ENCODE peak calls at places on chromosomes 7 and 10, in nine cellular contexts. One of them, this sample, is unnamed.

GRCh38 chr10:72066318-72067284 is 21.8 kb downstream of the SPOCK2 start:
- DNase-seq in gastrocnemius medialis: no peak
- DNase-seq in stimulated activated naive CD8-positive, alpha-beta T cell treated with anti-CD3 and anti-CD28 coated beads, Interleukin-15, Interleukin-2, amounts not matched to agents 100 U/mL and 50 U/mL, for 24 hours: no peak
- DNase-seq in adipocyte: no peak
- DNase-seq in NCI-H460: no peak
- DNase-seq in activated effector memory CD4-positive, alpha-beta T cell treated with anti-CD3 and anti-CD28 coated beads, Interleukin-2, amount 50 U/mL, for 16 hours: no peak
- DNase-seq in iris pigment epithelial cell: no peak
- DNase-seq in thoracic aorta: no peak
- DNase-seq in dermis microvascular lymphatic vessel endothelial cell: no peak
- DNase-seq in this sample: no peak

GRCh38 chr7:128841961-128842673 is 11.9 kb downstream of the FLNC start:
- DNase-seq in iris pigment epithelial cell: peak
- DNase-seq in thoracic aorta: no peak
- DNase-seq in stimulated activated naive CD8-positive, alpha-beta T cell treated with anti-CD3 and anti-CD28 coated beads, Interleukin-15, Interleukin-2, amounts not matched to agents 100 U/mL and 50 U/mL, for 24 hours: peak
- DNase-seq in NCI-H460: peak
- DNase-seq in dermis microvascular lymphatic vessel endothelial cell: no peak
- DNase-seq in activated effector memory CD4-positive, alpha-beta T cell treated with anti-CD3 and anti-CD28 coated beads, Interleukin-2, amount 50 U/mL, for 16 hours: peak
- DNase-seq in adipocyte: peak
- DNase-seq in gastrocnemius medialis: no peak
- DNase-seq in this sample: peak

GRCh38 chr10:80406249-80406648 is 2.1 kb upstream of the PRXL2A start:
- DNase-seq in dermis microvascular lymphatic vessel endothelial cell: no peak
- DNase-seq in NCI-H460: no peak
- DNase-seq in thoracic aorta: no peak
- DNase-seq in iris pigment epithelial cell: no peak
- DNase-seq in adipocyte: no peak
- DNase-seq in gastrocnemius medialis: no peak
- DNase-seq in stimulated activated naive CD8-positive, alpha-beta T cell treated with anti-CD3 and anti-CD28 coated beads, Interleukin-15, Interleukin-2, amounts not matched to agents 100 U/mL and 50 U/mL, for 24 hours: no peak
- DNase-seq in activated effector memory CD4-positive, alpha-beta T cell treated with anti-CD3 and anti-CD28 coated beads, Interleukin-2, amount 50 U/mL, for 16 hours: no peak
- DNase-seq in this sample: no peak

GRCh38 chr10:14146005-14146404 is 184.7 kb downstream of the FRMD4A start:
- DNase-seq in gastrocnemius medialis: no peak
- DNase-seq in iris pigment epithelial cell: peak
- DNase-seq in adipocyte: peak
- DNase-seq in stimulated activated naive CD8-positive, alpha-beta T cell treated with anti-CD3 and anti-CD28 coated beads, Interleukin-15, Interleukin-2, amounts not matched to agents 100 U/mL and 50 U/mL, for 24 hours: no peak
- DNase-seq in activated effector memory CD4-positive, alpha-beta T cell treated with anti-CD3 and anti-CD28 coated beads, Interleukin-2, amount 50 U/mL, for 16 hours: no peak
- DNase-seq in dermis microvascular lymphatic vessel endothelial cell: no peak
- DNase-seq in NCI-H460: no peak
- DNase-seq in thoracic aorta: no peak
- DNase-seq in this sample: no peak

GRCh38 chr7:47938574-47939165 is 9.6 kb downstream of the PKD1L1 start:
- DNase-seq in dermis microvascular lymphatic vessel endothelial cell: no peak
- DNase-seq in iris pigment epithelial cell: no peak
- DNase-seq in adipocyte: no peak
- DNase-seq in activated effector memory CD4-positive, alpha-beta T cell treated with anti-CD3 and anti-CD28 coated beads, Interleukin-2, amount 50 U/mL, for 16 hours: no peak
- DNase-seq in thoracic aorta: no peak
- DNase-seq in stimulated activated naive CD8-positive, alpha-beta T cell treated with anti-CD3 and anti-CD28 coated beads, Interleukin-15, Interleukin-2, amounts not matched to agents 100 U/mL and 50 U/mL, for 24 hours: no peak
- DNase-seq in NCI-H460: no peak
- DNase-seq in gastrocnemius medialis: no peak
- DNase-seq in this sample: peak

GRCh38 chr7:2719007-2719406 is 31.0 kb downstream of the AMZ1 start:
- DNase-seq in iris pigment epithelial cell: no peak
- DNase-seq in NCI-H460: peak
- DNase-seq in stimulated activated naive CD8-positive, alpha-beta T cell treated with anti-CD3 and anti-CD28 coated beads, Interleukin-15, Interleukin-2, amounts not matched to agents 100 U/mL and 50 U/mL, for 24 hours: peak
- DNase-seq in gastrocnemius medialis: no peak
- DNase-seq in adipocyte: peak
- DNase-seq in dermis microvascular lymphatic vessel endothelial cell: no peak
- DNase-seq in thoracic aorta: no peak
- DNase-seq in activated effector memory CD4-positive, alpha-beta T cell treated with anti-CD3 and anti-CD28 coated beads, Interleukin-2, amount 50 U/mL, for 16 hours: peak
- DNase-seq in this sample: peak

GRCh38 chr10:106615081-106615480 is 549.4 kb downstream of the SORCS1 start:
- DNase-seq in thoracic aorta: no peak
- DNase-seq in dermis microvascular lymphatic vessel endothelial cell: no peak
- DNase-seq in stimulated activated naive CD8-positive, alpha-beta T cell treated with anti-CD3 and anti-CD28 coated beads, Interleukin-15, Interleukin-2, amounts not matched to agents 100 U/mL and 50 U/mL, for 24 hours: no peak
- DNase-seq in iris pigment epithelial cell: peak
- DNase-seq in gastrocnemius medialis: no peak
- DNase-seq in NCI-H460: no peak
- DNase-seq in activated effector memory CD4-positive, alpha-beta T cell treated with anti-CD3 and anti-CD28 coated beads, Interleukin-2, amount 50 U/mL, for 16 hours: no peak
- DNase-seq in adipocyte: peak
- DNase-seq in this sample: no peak

GRCh38 chr10:122323188-122323587 is 51.3 kb upstream of the PLEKHA1 start:
- DNase-seq in dermis microvascular lymphatic vessel endothelial cell: no peak
- DNase-seq in iris pigment epithelial cell: no peak
- DNase-seq in NCI-H460: no peak
- DNase-seq in adipocyte: no peak
- DNase-seq in gastrocnemius medialis: no peak
- DNase-seq in activated effector memory CD4-positive, alpha-beta T cell treated with anti-CD3 and anti-CD28 coated beads, Interleukin-2, amount 50 U/mL, for 16 hours: no peak
- DNase-seq in stimulated activated naive CD8-positive, alpha-beta T cell treated with anti-CD3 and anti-CD28 coated beads, Interleukin-15, Interleukin-2, amounts not matched to agents 100 U/mL and 50 U/mL, for 24 hours: no peak
- DNase-seq in thoracic aorta: no peak
- DNase-seq in this sample: no peak

GRCh38 chr7:75596727-75597614 is 104.9 kb downstream of the SPDYE5 start:
- DNase-seq in activated effector memory CD4-positive, alpha-beta T cell treated with anti-CD3 and anti-CD28 coated beads, Interleukin-2, amount 50 U/mL, for 16 hours: peak
- DNase-seq in stimulated activated naive CD8-positive, alpha-beta T cell treated with anti-CD3 and anti-CD28 coated beads, Interleukin-15, Interleukin-2, amounts not matched to agents 100 U/mL and 50 U/mL, for 24 hours: peak
- DNase-seq in dermis microvascular lymphatic vessel endothelial cell: no peak
- DNase-seq in thoracic aorta: no peak
- DNase-seq in NCI-H460: no peak
- DNase-seq in adipocyte: no peak
- DNase-seq in gastrocnemius medialis: no peak
- DNase-seq in iris pigment epithelial cell: peak
- DNase-seq in this sample: peak

GRCh38 chr7:20651960-20652544 is 36.6 kb downstream of the ABCB5 start:
- DNase-seq in stimulated activated naive CD8-positive, alpha-beta T cell treated with anti-CD3 and anti-CD28 coated beads, Interleukin-15, Interleukin-2, amounts not matched to agents 100 U/mL and 50 U/mL, for 24 hours: no peak
- DNase-seq in iris pigment epithelial cell: peak
- DNase-seq in activated effector memory CD4-positive, alpha-beta T cell treated with anti-CD3 and anti-CD28 coated beads, Interleukin-2, amount 50 U/mL, for 16 hours: no peak
- DNase-seq in gastrocnemius medialis: no peak
- DNase-seq in thoracic aorta: no peak
- DNase-seq in NCI-H460: peak
- DNase-seq in adipocyte: peak
- DNase-seq in dermis microvascular lymphatic vessel endothelial cell: peak
- DNase-seq in this sample: peak

GRCh38 chr7:137590071-137590470 is 246.5 kb upstream of the PTN start:
- DNase-seq in gastrocnemius medialis: no peak
- DNase-seq in thoracic aorta: no peak
- DNase-seq in stimulated activated naive CD8-positive, alpha-beta T cell treated with anti-CD3 and anti-CD28 coated beads, Interleukin-15, Interleukin-2, amounts not matched to agents 100 U/mL and 50 U/mL, for 24 hours: no peak
- DNase-seq in NCI-H460: no peak
- DNase-seq in adipocyte: no peak
- DNase-seq in dermis microvascular lymphatic vessel endothelial cell: no peak
- DNase-seq in activated effector memory CD4-positive, alpha-beta T cell treated with anti-CD3 and anti-CD28 coated beads, Interleukin-2, amount 50 U/mL, for 16 hours: no peak
- DNase-seq in iris pigment epithelial cell: no peak
- DNase-seq in this sample: no peak

GRCh38 chr7:112571852-112572607 is 91.2 kb downstream of the LSMEM1 start:
- DNase-seq in dermis microvascular lymphatic vessel endothelial cell: no peak
- DNase-seq in gastrocnemius medialis: no peak
- DNase-seq in iris pigment epithelial cell: no peak
- DNase-seq in thoracic aorta: no peak
- DNase-seq in stimulated activated naive CD8-positive, alpha-beta T cell treated with anti-CD3 and anti-CD28 coated beads, Interleukin-15, Interleukin-2, amounts not matched to agents 100 U/mL and 50 U/mL, for 24 hours: no peak
- DNase-seq in activated effector memory CD4-positive, alpha-beta T cell treated with anti-CD3 and anti-CD28 coated beads, Interleukin-2, amount 50 U/mL, for 16 hours: no peak
- DNase-seq in adipocyte: no peak
- DNase-seq in NCI-H460: no peak
- DNase-seq in this sample: no peak

GRCh38 chr10:104796817-104797216 is 155.7 kb downstream of the SORCS3 start:
- DNase-seq in dermis microvascular lymphatic vessel endothelial cell: no peak
- DNase-seq in adipocyte: no peak
- DNase-seq in thoracic aorta: no peak
- DNase-seq in stimulated activated naive CD8-positive, alpha-beta T cell treated with anti-CD3 and anti-CD28 coated beads, Interleukin-15, Interleukin-2, amounts not matched to agents 100 U/mL and 50 U/mL, for 24 hours: no peak
- DNase-seq in NCI-H460: no peak
- DNase-seq in iris pigment epithelial cell: no peak
- DNase-seq in gastrocnemius medialis: no peak
- DNase-seq in activated effector memory CD4-positive, alpha-beta T cell treated with anti-CD3 and anti-CD28 coated beads, Interleukin-2, amount 50 U/mL, for 16 hours: no peak
- DNase-seq in this sample: no peak

GRCh38 chr7:14676896-14677295 is 225.7 kb downstream of the DGKB start:
- DNase-seq in dermis microvascular lymphatic vessel endothelial cell: no peak
- DNase-seq in thoracic aorta: no peak
- DNase-seq in activated effector memory CD4-positive, alpha-beta T cell treated with anti-CD3 and anti-CD28 coated beads, Interleukin-2, amount 50 U/mL, for 16 hours: no peak
- DNase-seq in adipocyte: no peak
- DNase-seq in stimulated activated naive CD8-positive, alpha-beta T cell treated with anti-CD3 and anti-CD28 coated beads, Interleukin-15, Interleukin-2, amounts not matched to agents 100 U/mL and 50 U/mL, for 24 hours: no peak
- DNase-seq in NCI-H460: no peak
- DNase-seq in iris pigment epithelial cell: no peak
- DNase-seq in gastrocnemius medialis: no peak
- DNase-seq in this sample: no peak

GRCh38 chr10:79938728-79939380 is 10.1 kb downstream of the SFTPD start:
- DNase-seq in iris pigment epithelial cell: no peak
- DNase-seq in activated effector memory CD4-positive, alpha-beta T cell treated with anti-CD3 and anti-CD28 coated beads, Interleukin-2, amount 50 U/mL, for 16 hours: no peak
- DNase-seq in gastrocnemius medialis: peak
- DNase-seq in thoracic aorta: no peak
- DNase-seq in stimulated activated naive CD8-positive, alpha-beta T cell treated with anti-CD3 and anti-CD28 coated beads, Interleukin-15, Interleukin-2, amounts not matched to agents 100 U/mL and 50 U/mL, for 24 hours: peak
- DNase-seq in NCI-H460: no peak
- DNase-seq in dermis microvascular lymphatic vessel endothelial cell: no peak
- DNase-seq in adipocyte: no peak
- DNase-seq in this sample: no peak

GRCh38 chr10:5595591-5596590 is 70.5 kb downstream of the ASB13 start:
- DNase-seq in stimulated activated naive CD8-positive, alpha-beta T cell treated with anti-CD3 and anti-CD28 coated beads, Interleukin-15, Interleukin-2, amounts not matched to agents 100 U/mL and 50 U/mL, for 24 hours: no peak
- DNase-seq in dermis microvascular lymphatic vessel endothelial cell: peak
- DNase-seq in activated effector memory CD4-positive, alpha-beta T cell treated with anti-CD3 and anti-CD28 coated beads, Interleukin-2, amount 50 U/mL, for 16 hours: no peak
- DNase-seq in adipocyte: peak
- DNase-seq in gastrocnemius medialis: no peak
- DNase-seq in thoracic aorta: no peak
- DNase-seq in iris pigment epithelial cell: peak
- DNase-seq in NCI-H460: peak
- DNase-seq in this sample: peak

GRCh38 chr7:4286281-4286680 is 395.8 kb upstream of the FOXK1 start:
- DNase-seq in iris pigment epithelial cell: no peak
- DNase-seq in stimulated activated naive CD8-positive, alpha-beta T cell treated with anti-CD3 and anti-CD28 coated beads, Interleukin-15, Interleukin-2, amounts not matched to agents 100 U/mL and 50 U/mL, for 24 hours: no peak
- DNase-seq in adipocyte: no peak
- DNase-seq in dermis microvascular lymphatic vessel endothelial cell: no peak
- DNase-seq in gastrocnemius medialis: no peak
- DNase-seq in thoracic aorta: no peak
- DNase-seq in NCI-H460: no peak
- DNase-seq in activated effector memory CD4-positive, alpha-beta T cell treated with anti-CD3 and anti-CD28 coated beads, Interleukin-2, amount 50 U/mL, for 16 hours: no peak
- DNase-seq in this sample: no peak

GRCh38 chr7:100632951-100633717 is 8.2 kb downstream of the TFR2 start:
- DNase-seq in thoracic aorta: no peak
- DNase-seq in activated effector memory CD4-positive, alpha-beta T cell treated with anti-CD3 and anti-CD28 coated beads, Interleukin-2, amount 50 U/mL, for 16 hours: peak
- DNase-seq in gastrocnemius medialis: no peak
- DNase-seq in NCI-H460: peak
- DNase-seq in dermis microvascular lymphatic vessel endothelial cell: no peak
- DNase-seq in iris pigment epithelial cell: peak
- DNase-seq in stimulated activated naive CD8-positive, alpha-beta T cell treated with anti-CD3 and anti-CD28 coated beads, Interleukin-15, Interleukin-2, amounts not matched to agents 100 U/mL and 50 U/mL, for 24 hours: peak
- DNase-seq in adipocyte: peak
- DNase-seq in this sample: peak

GRCh38 chr10:100008142-100008522 is 1.6 kb downstream of the DNMBP start:
- DNase-seq in stimulated activated naive CD8-positive, alpha-beta T cell treated with anti-CD3 and anti-CD28 coated beads, Interleukin-15, Interleukin-2, amounts not matched to agents 100 U/mL and 50 U/mL, for 24 hours: no peak
- DNase-seq in iris pigment epithelial cell: peak
- DNase-seq in dermis microvascular lymphatic vessel endothelial cell: no peak
- DNase-seq in NCI-H460: no peak
- DNase-seq in adipocyte: peak
- DNase-seq in gastrocnemius medialis: no peak
- DNase-seq in thoracic aorta: no peak
- DNase-seq in activated effector memory CD4-positive, alpha-beta T cell treated with anti-CD3 and anti-CD28 coated beads, Interleukin-2, amount 50 U/mL, for 16 hours: no peak
- DNase-seq in this sample: no peak

GRCh38 chr7:41886257-41886905 is 183.5 kb upstream of the INHBA start:
- DNase-seq in dermis microvascular lymphatic vessel endothelial cell: no peak
- DNase-seq in adipocyte: peak
- DNase-seq in NCI-H460: no peak
- DNase-seq in activated effector memory CD4-positive, alpha-beta T cell treated with anti-CD3 and anti-CD28 coated beads, Interleukin-2, amount 50 U/mL, for 16 hours: no peak
- DNase-seq in gastrocnemius medialis: peak
- DNase-seq in iris pigment epithelial cell: peak
- DNase-seq in thoracic aorta: no peak
- DNase-seq in stimulated activated naive CD8-positive, alpha-beta T cell treated with anti-CD3 and anti-CD28 coated beads, Interleukin-15, Interleukin-2, amounts not matched to agents 100 U/mL and 50 U/mL, for 24 hours: no peak
- DNase-seq in this sample: no peak

GRCh38 chr10:12888470-12888869 is 113.0 kb downstream of the CCDC3 start:
- DNase-seq in stimulated activated naive CD8-positive, alpha-beta T cell treated with anti-CD3 and anti-CD28 coated beads, Interleukin-15, Interleukin-2, amounts not matched to agents 100 U/mL and 50 U/mL, for 24 hours: no peak
- DNase-seq in iris pigment epithelial cell: no peak
- DNase-seq in adipocyte: no peak
- DNase-seq in gastrocnemius medialis: no peak
- DNase-seq in thoracic aorta: no peak
- DNase-seq in dermis microvascular lymphatic vessel endothelial cell: no peak
- DNase-seq in NCI-H460: no peak
- DNase-seq in activated effector memory CD4-positive, alpha-beta T cell treated with anti-CD3 and anti-CD28 coated beads, Interleukin-2, amount 50 U/mL, for 16 hours: no peak
- DNase-seq in this sample: no peak

GRCh38 chr7:74479961-74480829 is 26.5 kb downstream of the GTF2IRD1 start:
- DNase-seq in adipocyte: peak
- DNase-seq in dermis microvascular lymphatic vessel endothelial cell: peak
- DNase-seq in activated effector memory CD4-positive, alpha-beta T cell treated with anti-CD3 and anti-CD28 coated beads, Interleukin-2, amount 50 U/mL, for 16 hours: no peak
- DNase-seq in NCI-H460: peak
- DNase-seq in gastrocnemius medialis: peak
- DNase-seq in iris pigment epithelial cell: peak
- DNase-seq in stimulated activated naive CD8-positive, alpha-beta T cell treated with anti-CD3 and anti-CD28 coated beads, Interleukin-15, Interleukin-2, amounts not matched to agents 100 U/mL and 50 U/mL, for 24 hours: no peak
- DNase-seq in thoracic aorta: peak
- DNase-seq in this sample: no peak

GRCh38 chr10:126924915-126925300 is 19.7 kb downstream of the DOCK1 start:
- DNase-seq in adipocyte: no peak
- DNase-seq in dermis microvascular lymphatic vessel endothelial cell: no peak
- DNase-seq in stimulated activated naive CD8-positive, alpha-beta T cell treated with anti-CD3 and anti-CD28 coated beads, Interleukin-15, Interleukin-2, amounts not matched to agents 100 U/mL and 50 U/mL, for 24 hours: no peak
- DNase-seq in activated effector memory CD4-positive, alpha-beta T cell treated with anti-CD3 and anti-CD28 coated beads, Interleukin-2, amount 50 U/mL, for 16 hours: no peak
- DNase-seq in iris pigment epithelial cell: peak
- DNase-seq in thoracic aorta: no peak
- DNase-seq in NCI-H460: no peak
- DNase-seq in gastrocnemius medialis: no peak
- DNase-seq in this sample: no peak

GRCh38 chr10:24417053-24417452 is 208.1 kb downstream of the KIAA1217 start:
- DNase-seq in NCI-H460: no peak
- DNase-seq in activated effector memory CD4-positive, alpha-beta T cell treated with anti-CD3 and anti-CD28 coated beads, Interleukin-2, amount 50 U/mL, for 16 hours: no peak
- DNase-seq in adipocyte: no peak
- DNase-seq in thoracic aorta: no peak
- DNase-seq in stimulated activated naive CD8-positive, alpha-beta T cell treated with anti-CD3 and anti-CD28 coated beads, Interleukin-15, Interleukin-2, amounts not matched to agents 100 U/mL and 50 U/mL, for 24 hours: no peak
- DNase-seq in iris pigment epithelial cell: no peak
- DNase-seq in gastrocnemius medialis: no peak
- DNase-seq in dermis microvascular lymphatic vessel endothelial cell: no peak
- DNase-seq in this sample: no peak

GRCh38 chr10:80275135-80275498 is 14.3 kb downstream of the MAT1A start:
- DNase-seq in gastrocnemius medialis: no peak
- DNase-seq in dermis microvascular lymphatic vessel endothelial cell: no peak
- DNase-seq in NCI-H460: no peak
- DNase-seq in iris pigment epithelial cell: no peak
- DNase-seq in thoracic aorta: no peak
- DNase-seq in stimulated activated naive CD8-positive, alpha-beta T cell treated with anti-CD3 and anti-CD28 coated beads, Interleukin-15, Interleukin-2, amounts not matched to agents 100 U/mL and 50 U/mL, for 24 hours: no peak
- DNase-seq in activated effector memory CD4-positive, alpha-beta T cell treated with anti-CD3 and anti-CD28 coated beads, Interleukin-2, amount 50 U/mL, for 16 hours: no peak
- DNase-seq in adipocyte: no peak
- DNase-seq in this sample: no peak

GRCh38 chr7:110623436-110623835 is 467.5 kb upstream of the LRRN3 start:
- DNase-seq in stimulated activated naive CD8-positive, alpha-beta T cell treated with anti-CD3 and anti-CD28 coated beads, Interleukin-15, Interleukin-2, amounts not matched to agents 100 U/mL and 50 U/mL, for 24 hours: no peak
- DNase-seq in adipocyte: no peak
- DNase-seq in dermis microvascular lymphatic vessel endothelial cell: no peak
- DNase-seq in iris pigment epithelial cell: no peak
- DNase-seq in thoracic aorta: no peak
- DNase-seq in activated effector memory CD4-positive, alpha-beta T cell treated with anti-CD3 and anti-CD28 coated beads, Interleukin-2, amount 50 U/mL, for 16 hours: no peak
- DNase-seq in NCI-H460: no peak
- DNase-seq in gastrocnemius medialis: no peak
- DNase-seq in this sample: no peak

GRCh38 chr7:85535974-85536729 is 349.3 kb upstream of the SEMA3D start:
- DNase-seq in NCI-H460: no peak
- DNase-seq in adipocyte: peak
- DNase-seq in activated effector memory CD4-positive, alpha-beta T cell treated with anti-CD3 and anti-CD28 coated beads, Interleukin-2, amount 50 U/mL, for 16 hours: no peak
- DNase-seq in dermis microvascular lymphatic vessel endothelial cell: no peak
- DNase-seq in thoracic aorta: no peak
- DNase-seq in iris pigment epithelial cell: peak
- DNase-seq in stimulated activated naive CD8-positive, alpha-beta T cell treated with anti-CD3 and anti-CD28 coated beads, Interleukin-15, Interleukin-2, amounts not matched to agents 100 U/mL and 50 U/mL, for 24 hours: no peak
- DNase-seq in gastrocnemius medialis: no peak
- DNase-seq in this sample: no peak

GRCh38 chr10:33365871-33366411 is 31.5 kb upstream of the NRP1 start:
- DNase-seq in iris pigment epithelial cell: peak
- DNase-seq in activated effector memory CD4-positive, alpha-beta T cell treated with anti-CD3 and anti-CD28 coated beads, Interleukin-2, amount 50 U/mL, for 16 hours: no peak
- DNase-seq in thoracic aorta: no peak
- DNase-seq in adipocyte: peak
- DNase-seq in dermis microvascular lymphatic vessel endothelial cell: no peak
- DNase-seq in stimulated activated naive CD8-positive, alpha-beta T cell treated with anti-CD3 and anti-CD28 coated beads, Interleukin-15, Interleukin-2, amounts not matched to agents 100 U/mL and 50 U/mL, for 24 hours: peak
- DNase-seq in gastrocnemius medialis: no peak
- DNase-seq in NCI-H460: peak
- DNase-seq in this sample: peak

GRCh38 chr10:75293456-75293840 is 57.7 kb upstream of the COMTD1 start:
- DNase-seq in NCI-H460: no peak
- DNase-seq in thoracic aorta: no peak
- DNase-seq in stimulated activated naive CD8-positive, alpha-beta T cell treated with anti-CD3 and anti-CD28 coated beads, Interleukin-15, Interleukin-2, amounts not matched to agents 100 U/mL and 50 U/mL, for 24 hours: no peak
- DNase-seq in gastrocnemius medialis: no peak
- DNase-seq in dermis microvascular lymphatic vessel endothelial cell: no peak
- DNase-seq in adipocyte: no peak
- DNase-seq in activated effector memory CD4-positive, alpha-beta T cell treated with anti-CD3 and anti-CD28 coated beads, Interleukin-2, amount 50 U/mL, for 16 hours: no peak
- DNase-seq in iris pigment epithelial cell: no peak
- DNase-seq in this sample: no peak

GRCh38 chr7:120993575-120994191 is 5.2 kb downstream of the CPED1 start:
- DNase-seq in stimulated activated naive CD8-positive, alpha-beta T cell treated with anti-CD3 and anti-CD28 coated beads, Interleukin-15, Interleukin-2, amounts not matched to agents 100 U/mL and 50 U/mL, for 24 hours: no peak
- DNase-seq in adipocyte: peak
- DNase-seq in NCI-H460: no peak
- DNase-seq in dermis microvascular lymphatic vessel endothelial cell: no peak
- DNase-seq in iris pigment epithelial cell: peak
- DNase-seq in activated effector memory CD4-positive, alpha-beta T cell treated with anti-CD3 and anti-CD28 coated beads, Interleukin-2, amount 50 U/mL, for 16 hours: no peak
- DNase-seq in thoracic aorta: no peak
- DNase-seq in gastrocnemius medialis: no peak
- DNase-seq in this sample: no peak

GRCh38 chr7:75866497-75867389 is 12.1 kb upstream of the RHBDD2 start:
- DNase-seq in iris pigment epithelial cell: peak
- DNase-seq in dermis microvascular lymphatic vessel endothelial cell: peak
- DNase-seq in NCI-H460: peak
- DNase-seq in adipocyte: peak
- DNase-seq in thoracic aorta: no peak
- DNase-seq in stimulated activated naive CD8-positive, alpha-beta T cell treated with anti-CD3 and anti-CD28 coated beads, Interleukin-15, Interleukin-2, amounts not matched to agents 100 U/mL and 50 U/mL, for 24 hours: peak
- DNase-seq in activated effector memory CD4-positive, alpha-beta T cell treated with anti-CD3 and anti-CD28 coated beads, Interleukin-2, amount 50 U/mL, for 16 hours: peak
- DNase-seq in gastrocnemius medialis: no peak
- DNase-seq in this sample: peak

This sample was measured in A549.